ENCODE peak calls at places on chromosomes 7 and 10, in ten cellular contexts. I, E, U, Y, G, O, D, F, K and B are unnamed samples.
A peak's percentile ranks its signal among the peaks of the same experiment; 100 is the strongest.

GRCh38 chr10:70932415-70933196 is 44.2 kb upstream of the PCBD1 start:
- DNase-seq in I (peak; percentile 50), E (no peak), U (no peak), Y (no peak), G (peak; percentile 19), O (no peak), D (no peak), F (no peak), K (no peak), B (peak; percentile 86)

GRCh38 chr7:45401851-45402250 is 172.3 kb upstream of the ADCY1 start:
- DNase-seq in I (no peak), E (no peak), U (no peak), Y (no peak), G (no peak), O (no peak), D (no peak), F (no peak), K (no peak), B (no peak)

GRCh38 chr7:26853788-26854393 is 10.5 kb downstream of the SKAP2 start:
- DNase-seq in I (no peak), E (no peak), U (no peak), Y (no peak), G (no peak), O (no peak), D (no peak), F (no peak), K (peak; percentile 60), B (no peak)

GRCh38 chr7:50676079-50676478 is 106.6 kb downstream of the GRB10 start:
- DNase-seq in I (no peak), E (no peak), U (no peak), Y (no peak), G (no peak), O (no peak), D (no peak), F (no peak), K (no peak), B (peak; percentile 66)

GRCh38 chr7:44638611-44639557 is 32.5 kb downstream of the OGDH start:
- DNase-seq in I (peak; percentile 64), E (peak; percentile 77), U (peak; percentile 56), Y (peak; percentile 67), G (peak; percentile 88), O (peak; percentile 88), D (peak; percentile 81), F (peak; percentile 64), K (peak; percentile 95), B (peak; percentile 79)

GRCh38 chr10:10794056-10794455 is 223.6 kb upstream of the CELF2 start:
- DNase-seq in I (no peak), E (no peak), U (no peak), Y (no peak), G (no peak), O (no peak), D (no peak), F (no peak), K (no peak), B (no peak)

GRCh38 chr7:101608772-101609713 is 20.1 kb downstream of the MYL10 start:
- DNase-seq in I (peak; percentile 91), E (peak; percentile 22), U (no peak), Y (no peak), G (peak; percentile 78), O (no peak), D (no peak), F (no peak), K (no peak), B (no peak)

GRCh38 chr10:124504711-124505110 is 43.1 kb downstream of the LHPP start:
- DNase-seq in I (no peak), E (no peak), U (no peak), Y (no peak), G (no peak), O (no peak), D (no peak), F (no peak), K (no peak), B (peak; percentile 38)

GRCh38 chr7:152076324-152076821 is 50.9 kb downstream of the GALNT11 start:
- DNase-seq in I (peak; percentile 72), E (no peak), U (no peak), Y (no peak), G (peak; percentile 47), O (peak; percentile 65), D (peak; percentile 40), F (no peak), K (peak; percentile 58), B (no peak)

GRCh38 chr10:120505056-120505455 is 48.0 kb downstream of the PLPP4 start:
- DNase-seq in I (no peak), E (no peak), U (no peak), Y (no peak), G (no peak), O (no peak), D (no peak), F (no peak), K (no peak), B (no peak)

DNA sequence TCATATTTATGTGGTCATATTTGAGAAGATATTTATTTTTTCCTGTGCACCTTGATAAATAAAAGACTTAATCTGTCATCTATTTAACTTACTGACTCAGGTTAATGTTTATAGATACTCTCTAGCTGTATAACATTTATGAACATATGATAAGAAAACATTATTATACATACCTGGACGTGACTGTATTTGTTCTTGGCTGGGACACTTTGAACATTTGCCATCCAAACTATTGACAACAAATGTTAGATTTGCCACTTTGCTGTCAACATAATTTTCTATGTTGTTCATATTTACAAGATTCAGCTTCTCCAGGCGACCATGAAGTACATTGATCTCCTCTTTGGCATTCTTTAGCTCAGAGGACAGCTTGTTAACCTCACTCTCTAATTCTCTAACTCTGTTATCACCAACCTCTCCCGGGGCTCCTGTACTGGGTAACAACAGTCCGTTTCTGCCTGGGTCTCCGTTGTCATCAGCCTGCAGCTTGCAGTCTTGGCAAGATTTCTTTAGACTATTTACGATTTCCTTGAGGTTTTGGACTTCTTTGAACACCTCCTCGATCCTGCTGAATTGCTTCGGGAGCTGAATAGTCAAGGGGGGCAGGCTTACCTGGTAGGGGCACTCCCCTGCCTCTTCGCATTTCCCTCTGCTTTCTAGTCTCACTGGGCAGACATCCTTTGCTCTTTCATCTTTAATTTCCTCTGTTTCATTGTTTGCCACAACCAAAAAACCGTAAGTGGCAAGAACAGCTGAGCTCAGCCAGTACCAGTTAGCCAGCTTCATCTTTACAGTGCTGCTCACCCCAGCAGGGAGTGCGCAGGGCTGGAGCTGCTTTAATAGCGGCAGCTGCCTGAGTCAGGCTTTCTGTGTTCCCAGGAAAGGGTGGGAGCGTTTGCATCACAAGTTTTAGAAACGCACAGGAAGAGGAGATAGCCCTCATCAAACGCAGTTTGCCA is at the start of gene FGL2:
- DNase-seq in I (peak; percentile 43), E (peak; percentile 77), U (peak; percentile 61), Y (peak; percentile 59), G (peak; percentile 75), O (no peak), D (no peak), F (no peak), K (peak; percentile 71), B (peak; percentile 89)
- TF ChIP-seq POLR2A in I (no peak), E (no peak), U (no peak), Y (peak; percentile 61), G (peak; percentile 56), O (no peak), D (no peak), F (no peak), K (no peak), B (peak; percentile 28)

GRCh38 chr10:72354356-72355213 is at the start of gene DNAJB12:
- DNase-seq in I (peak; percentile 89), E (peak; percentile 89), U (peak; percentile 94), Y (peak; percentile 92), G (peak; percentile 93), O (peak; percentile 97), D (peak; percentile 96), F (peak; percentile 90), K (peak; percentile 98), B (peak; percentile 94)

GRCh38 chr10:72353963-72354355 is 760 bp downstream of the DNAJB12 start:
- DNase-seq in I (peak; percentile 28), E (no peak), U (peak; percentile 68), Y (peak; percentile 68), G (no peak), O (peak; percentile 72), D (peak; percentile 21), F (no peak), K (peak; percentile 40), B (no peak)

GRCh38 chr10:72351479-72351878 is 3.2 kb downstream of the DNAJB12 start:
- DNase-seq in I (no peak), E (no peak), U (no peak), Y (no peak), G (no peak), O (no peak), D (no peak), F (no peak), K (no peak), B (no peak)

GRCh38 chr10:72355214-72355555 is 466 bp upstream of the DNAJB12 start:
- DNase-seq in I (no peak), E (no peak), U (no peak), Y (no peak), G (no peak), O (no peak), D (no peak), F (no peak), K (no peak), B (no peak)

GRCh38 chr10:72353028-72353962 is 1.4 kb downstream of the DNAJB12 start:
- DNase-seq in I (no peak), E (no peak), U (no peak), Y (no peak), G (no peak), O (peak; percentile 51), D (peak; percentile 36), F (no peak), K (no peak), B (no peak)
- TF ChIP-seq POLR2A in I (no peak), E (no peak), U (no peak), Y (no peak), G (no peak), O (no peak), D (no peak), F (no peak), K (no peak), B (no peak)

GRCh38 chr10:111035542-111035941 is 41.3 kb upstream of the ADRA2A start:
- DNase-seq in I (no peak), E (no peak), U (no peak), Y (no peak), G (no peak), O (no peak), D (no peak), F (no peak), K (no peak), B (no peak)
- TF ChIP-seq POLR2A in I (no peak), E (no peak), U (no peak), Y (no peak), G (no peak), O (no peak), D (no peak), F (no peak), K (no peak), B (no peak)

DNA sequence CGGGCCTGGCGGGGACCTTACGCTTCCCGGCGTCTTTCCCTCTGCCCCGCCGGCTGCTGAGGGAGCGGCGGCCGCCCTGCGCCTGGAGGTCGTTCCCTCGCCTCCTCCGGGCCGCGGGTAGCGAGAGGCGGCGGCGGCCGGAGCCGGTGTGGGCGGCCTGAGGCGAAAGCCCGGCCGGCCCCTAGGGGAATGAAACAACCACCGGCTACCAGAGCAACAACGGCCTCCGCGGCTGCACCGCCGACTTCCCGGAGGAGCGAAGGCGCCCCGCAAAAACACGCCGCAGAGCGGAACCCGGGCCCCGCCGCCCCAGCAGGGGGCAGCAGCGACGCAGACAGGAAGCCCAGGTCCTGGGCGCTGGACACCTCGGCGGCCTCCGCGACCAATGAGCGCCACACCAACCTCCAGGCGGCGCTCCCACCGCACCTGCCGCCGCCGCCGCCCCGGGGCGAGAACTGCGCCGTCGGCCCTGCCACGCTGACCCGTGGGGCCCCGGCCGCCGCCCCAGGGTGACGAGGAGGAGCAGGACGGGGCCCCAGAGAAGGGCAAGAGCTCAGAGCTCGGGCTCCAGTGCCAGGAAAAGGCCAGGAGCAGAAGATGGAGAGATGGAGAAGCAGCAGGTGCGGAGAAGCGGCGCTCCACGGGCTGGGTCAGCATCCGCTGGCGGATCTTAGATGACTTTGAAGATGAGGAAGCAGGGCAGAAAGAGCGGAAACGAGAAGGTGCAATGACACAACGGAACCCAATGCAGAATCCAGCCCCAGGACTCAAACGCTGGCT is 10.4 kb upstream of the ACSM6 start:
- DNase-seq in I (peak; percentile 96), E (peak; percentile 59), U (peak; percentile 76), Y (peak; percentile 90), G (peak; percentile 92), O (peak; percentile 85), D (peak; percentile 87), F (peak; percentile 89), K (peak; percentile 31), B (peak; percentile 87)
- TF ChIP-seq POLR2A in I (peak; percentile 96), E (no peak), U (no peak), Y (peak; percentile 55), G (peak; percentile 52), O (peak; percentile 70), D (peak; percentile 27), F (no peak), K (no peak), B (no peak)